ENCODE peak calls at places on chromosomes 7 and 10, in nine cellular contexts. W, U, Y, O, I, N, K, R and C are unnamed samples.

GRCh38 chr10:59124187-59124586 is 52.3 kb upstream of the PHYHIPL start:
- DNase-seq in W (no peak), R (no peak), I (no peak), N (no peak), K (no peak), U (peak), O (no peak), Y (no peak), C (no peak)

GRCh38 chr10:11881477-11882417 is 58.6 kb downstream of the PROSER2 start:
- DNase-seq in N (no peak), K (no peak), U (no peak), W (no peak), I (peak), R (no peak), O (peak), Y (no peak), C (no peak)

GRCh38 chr10:3261921-3262320 is 89.3 kb upstream of the PITRM1 start:
- DNase-seq in N (no peak), I (no peak), O (no peak), W (no peak), K (peak), R (no peak), Y (no peak), U (no peak), C (no peak)

GRCh38 chr7:5545529-5545928 is 121.9 kb upstream of the TNRC18 start:
- DNase-seq in W (no peak), O (no peak), Y (no peak), U (no peak), K (no peak), R (no peak), I (no peak), N (no peak), C (no peak)

GRCh38 chr10:123781956-123782500 is 109.6 kb downstream of the CPXM2 start:
- DNase-seq in Y (no peak), K (no peak), R (no peak), O (no peak), U (no peak), N (no peak), I (peak), W (no peak), C (no peak)

GRCh38 chr7:132755538-132756481 is 179.5 kb upstream of the PLXNA4 start:
- DNase-seq in N (peak), O (no peak), K (no peak), I (peak), U (peak), W (no peak), Y (no peak), R (no peak), C (no peak)

GRCh38 chr7:33744293-33744692 is 161.0 kb upstream of the BMPER start:
- DNase-seq in W (no peak), O (peak), N (no peak), U (no peak), I (peak), R (no peak), Y (no peak), K (no peak), C (no peak)

GRCh38 chr10:75398630-75399460 is 2.7 kb downstream of the ZNF503 start:
- DNase-seq in I (peak), U (no peak), O (peak), Y (no peak), N (peak), W (peak), R (no peak), K (no peak), C (no peak)

GRCh38 chr7:116509982-116510579 is 10.5 kb downstream of the CAV2 start:
- DNase-seq in K (no peak), W (no peak), O (no peak), R (no peak), I (no peak), Y (no peak), N (no peak), U (no peak), C (no peak)

GRCh38 chr7:64494912-64495461 is 67.9 kb downstream of the ZNF680 start:
- DNase-seq in U (no peak), O (no peak), I (no peak), N (no peak), K (no peak), W (peak), Y (no peak), R (no peak), C (no peak)

GRCh38 chr7:75900617-75901315 is 14.2 kb upstream of the POR start:
- DNase-seq in N (no peak), K (no peak), R (no peak), Y (no peak), W (no peak), U (no peak), I (no peak), O (no peak), C (no peak)

GRCh38 chr7:3955751-3956696 is 655.0 kb downstream of the SDK1 start:
- DNase-seq in O (peak), I (peak), W (no peak), N (peak), Y (no peak), R (no peak), K (peak), U (no peak), C (no peak)

GRCh38 chr7:42345478-42346299 is 108.7 kb upstream of the GLI3 start:
- DNase-seq in O (no peak), K (no peak), W (no peak), Y (no peak), U (no peak), I (no peak), R (no peak), N (no peak), C (no peak)

GRCh38 chr7:122211362-122211761 is 67.3 kb upstream of the AASS start:
- DNase-seq in N (no peak), U (no peak), W (no peak), R (no peak), K (no peak), O (no peak), I (no peak), Y (no peak), C (no peak)

GRCh38 chr7:27277628-27278027 is 35.0 kb downstream of the EVX1 start:
- DNase-seq in N (peak), Y (no peak), W (no peak), O (peak), U (no peak), I (peak), K (no peak), R (no peak), C (no peak)

GRCh38 chr7:122299935-122300606 is 4.5 kb downstream of the FEZF1 start:
- DNase-seq in W (no peak), K (no peak), I (no peak), Y (no peak), O (no peak), R (no peak), U (no peak), N (no peak), C (no peak)

GRCh38 chr10:34956756-34957155 is 133.4 kb downstream of the CUL2 start:
- DNase-seq in N (no peak), K (no peak), I (no peak), R (no peak), Y (no peak), U (no peak), O (no peak), W (no peak), C (no peak)

GRCh38 chr10:73889014-73889413 is 14.7 kb upstream of the CAMK2G start:
- DNase-seq in N (peak), Y (peak), U (no peak), I (peak), R (no peak), K (peak), O (peak), W (no peak), C (no peak)

GRCh38 chr7:22447008-22447407 is 53.0 kb downstream of the STEAP1B start:
- DNase-seq in O (no peak), K (no peak), N (no peak), R (no peak), U (no peak), Y (no peak), I (no peak), W (no peak), C (no peak)

GRCh38 chr10:88253120-88253519 is 330.0 kb downstream of the RNLS start:
- DNase-seq in O (no peak), K (no peak), N (no peak), U (no peak), W (no peak), Y (no peak), R (no peak), I (no peak), C (no peak)

GRCh38 chr7:128790297-128791037 is 1.3 kb upstream of the CCDC136 start:
- DNase-seq in U (no peak), N (no peak), Y (no peak), O (no peak), I (no peak), K (no peak), R (no peak), W (peak), C (no peak)

GRCh38 chr7:100102950-100103840 is 1.8 kb downstream of the AP4M1 start:
- DNase-seq in R (peak), W (no peak), I (no peak), K (peak), O (no peak), N (peak), Y (no peak), U (no peak), C (peak)

GRCh38 chr10:3828404-3829192 is 43.6 kb upstream of the KLF6 start:
- DNase-seq in W (peak), R (peak), Y (no peak), O (peak), N (peak), U (no peak), K (peak), I (peak), C (no peak)

GRCh38 chr10:18713077-18713476 is 53.8 kb downstream of the ARL5B start:
- DNase-seq in Y (no peak), I (peak), O (peak), W (no peak), K (peak), N (peak), R (peak), U (no peak), C (peak)

GRCh38 chr7:128251337-128251736 is 10.3 kb downstream of the LEP start:
- DNase-seq in U (no peak), I (no peak), N (no peak), R (no peak), K (no peak), W (no peak), O (no peak), Y (no peak), C (no peak)

GRCh38 chr7:96319444-96319843 is 2.5 kb downstream of the SLC25A13 start:
- DNase-seq in R (no peak), W (no peak), K (no peak), N (no peak), Y (no peak), I (no peak), U (no peak), O (no peak), C (no peak)

GRCh38 chr7:29479606-29480200 is 83.9 kb upstream of the PRR15 start:
- DNase-seq in I (no peak), Y (no peak), R (no peak), N (no peak), K (no peak), O (no peak), W (peak), U (peak), C (no peak)

GRCh38 chr7:95095259-95096122 is 188.1 kb downstream of the PPP1R9A start:
- DNase-seq in U (no peak), N (no peak), I (no peak), W (no peak), R (no peak), K (no peak), Y (no peak), O (no peak), C (no peak)

GRCh38 chr10:83539528-83540308 is 599.6 kb upstream of the GHITM start:
- DNase-seq in N (peak), O (peak), Y (peak), K (peak), W (peak), U (peak), R (no peak), I (no peak), C (peak)

GRCh38 chr10:33032354-33033254 is 74.6 kb upstream of the ITGB1 start:
- DNase-seq in I (peak), N (peak), K (peak), U (no peak), R (no peak), Y (no peak), W (no peak), O (no peak), C (peak)

GRCh38 chr10:99368646-99369045 is 39.5 kb downstream of the CNNM1 start:
- DNase-seq in U (no peak), I (no peak), N (no peak), W (no peak), O (no peak), R (no peak), K (peak), Y (no peak), C (no peak)

GRCh38 chr10:48478980-48479811 is 125.7 kb downstream of the ARHGAP22 start:
- DNase-seq in Y (no peak), W (no peak), N (no peak), R (no peak), O (no peak), K (no peak), I (no peak), U (no peak), C (no peak)

GRCh38 chr10:19931886-19932285 is 115.7 kb downstream of the PLXDC2 start:
- DNase-seq in Y (no peak), I (no peak), W (no peak), R (no peak), U (no peak), O (no peak), N (no peak), K (no peak), C (no peak)

GRCh38 chr10:117246997-117247667 is 6.2 kb downstream of the SLC18A2 start:
- DNase-seq in O (no peak), R (no peak), Y (no peak), N (no peak), I (no peak), U (no peak), W (no peak), K (no peak), C (peak)

GRCh38 chr10:6738464-6738824 is 158.4 kb upstream of the PRKCQ start:
- DNase-seq in R (no peak), W (no peak), Y (no peak), N (peak), O (no peak), U (no peak), I (no peak), K (no peak), C (no peak)

GRCh38 chr10:6734286-6734685 is 154.2 kb upstream of the PRKCQ start:
- DNase-seq in U (no peak), W (no peak), Y (no peak), K (no peak), N (no peak), O (no peak), R (no peak), I (no peak), C (no peak)

GRCh38 chr10:6739530-6740174 is 159.6 kb upstream of the PRKCQ start:
- DNase-seq in U (no peak), O (no peak), R (no peak), I (peak), N (no peak), Y (no peak), W (no peak), K (no peak), C (no peak)

GRCh38 chr10:6737758-6738463 is 157.8 kb upstream of the PRKCQ start:
- DNase-seq in N (peak), O (peak), U (no peak), W (no peak), Y (no peak), K (peak), R (no peak), I (peak), C (no peak)

GRCh38 chr10:6737080-6737641 is 157.1 kb upstream of the PRKCQ start:
- DNase-seq in R (no peak), I (peak), Y (no peak), W (no peak), N (peak), O (no peak), K (peak), U (no peak), C (no peak)
- H3K4me3 ChIP-seq in R (no peak), I (peak), Y (no peak), W (no peak), N (no peak), O (no peak), K (no peak), U (no peak), C (no peak)

DNA sequence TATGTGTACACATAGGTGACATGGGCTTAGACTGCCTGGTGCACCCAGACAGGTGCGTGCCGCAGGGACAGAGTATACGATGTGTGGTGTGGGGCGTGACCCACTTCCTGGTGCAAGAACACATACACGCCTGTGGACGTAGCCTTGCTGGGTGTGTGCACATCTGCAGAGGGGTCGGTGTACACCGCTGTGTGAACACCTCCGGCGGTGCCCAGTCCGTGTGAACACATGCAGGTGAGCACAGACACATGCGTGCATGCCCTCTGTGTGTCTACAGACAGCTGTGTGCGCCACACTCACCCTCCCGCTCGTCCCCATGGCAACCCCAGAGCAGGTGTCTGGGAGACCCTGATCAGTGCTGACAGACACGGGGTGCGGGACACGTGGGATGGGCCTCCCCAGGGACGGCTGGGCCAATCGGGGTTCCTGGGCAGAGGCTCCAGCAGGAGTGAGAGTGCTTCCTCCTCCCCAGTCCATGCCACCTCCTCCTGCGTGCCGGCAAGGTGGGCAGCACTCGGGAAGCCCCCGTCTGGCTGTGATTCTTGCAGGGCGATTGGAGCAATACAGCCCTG is 23.4 kb downstream of the ELFN1 start:
- DNase-seq in N (no peak), K (no peak), U (no peak), I (no peak), O (no peak), R (no peak), W (peak), Y (no peak), C (no peak)
- H3K4me3 ChIP-seq in N (no peak), K (no peak), U (no peak), I (no peak), O (no peak), R (no peak), W (no peak), Y (no peak), C (no peak)

GRCh38 chr10:110398419-110399162 is 93.9 kb upstream of the SMNDC1 start:
- DNase-seq in R (peak), I (peak), O (peak), W (no peak), N (peak), U (no peak), Y (no peak), K (peak), C (peak)
- H3K4me3 ChIP-seq in R (peak), I (no peak), O (no peak), W (no peak), N (no peak), U (no peak), Y (no peak), K (no peak), C (no peak)

GRCh38 chr10:7475046-7475860 is 64.4 kb upstream of the SFMBT2 start:
- DNase-seq in W (peak), Y (no peak), O (no peak), U (peak), N (peak), K (no peak), R (no peak), I (no peak), C (no peak)
- H3K4me3 ChIP-seq in W (no peak), Y (no peak), O (no peak), U (peak), N (no peak), K (no peak), R (no peak), I (no peak), C (no peak)

DNA sequence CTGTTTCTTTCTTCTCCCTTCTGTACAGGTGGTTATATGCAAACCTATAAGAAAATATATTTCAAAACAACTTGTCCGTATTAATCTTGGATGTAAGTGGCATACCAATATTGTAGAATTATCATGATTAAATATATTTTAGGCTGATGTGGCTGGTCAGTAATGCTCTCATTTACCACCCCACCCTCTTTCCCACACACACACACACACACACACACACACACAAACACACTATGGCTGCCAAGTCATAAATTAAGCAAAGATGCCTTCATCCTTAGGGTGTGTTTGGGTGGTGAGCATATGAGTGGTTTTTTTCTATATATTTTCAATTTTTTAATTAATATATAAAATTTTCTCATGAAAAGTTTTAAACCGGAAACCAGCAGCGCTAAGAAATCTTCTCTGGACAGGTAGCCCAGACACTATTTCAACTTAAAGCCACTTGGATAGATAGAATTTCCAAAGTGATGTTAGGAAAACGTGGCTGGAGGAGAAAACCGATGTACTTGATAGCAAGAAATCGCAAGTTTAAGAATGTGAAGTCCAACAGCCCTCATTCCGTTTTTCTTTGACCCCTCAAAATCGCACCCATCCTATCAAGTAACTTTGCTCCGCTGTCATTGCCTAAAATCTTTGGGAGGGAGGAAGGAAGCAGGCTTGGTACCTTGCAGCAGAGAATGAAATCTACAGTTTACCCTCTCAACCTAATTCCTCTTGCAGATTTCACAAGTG is 171.7 kb downstream of the FAM107B start:
- DNase-seq in I (peak), N (peak), O (no peak), U (no peak), Y (no peak), W (no peak), R (no peak), K (peak), C (no peak)
- H3K4me3 ChIP-seq in I (peak), N (peak), O (peak), U (peak), Y (peak), W (peak), R (peak), K (peak), C (peak)

GRCh38 chr10:130138479-130138866 is 2.3 kb downstream of the GLRX3 start:
- DNase-seq in U (no peak), K (peak), R (no peak), I (peak), W (no peak), N (peak), Y (no peak), O (peak), C (no peak)
- H3K4me3 ChIP-seq in U (peak), K (no peak), R (no peak), I (no peak), W (no peak), N (no peak), Y (no peak), O (peak), C (no peak)

GRCh38 chr10:70494966-70495365 is 16.4 kb downstream of the PALD1 start:
- DNase-seq in R (no peak), K (no peak), Y (no peak), O (no peak), N (no peak), U (peak), I (no peak), W (no peak), C (no peak)
- H3K4me3 ChIP-seq in R (no peak), K (no peak), Y (no peak), O (no peak), N (no peak), U (no peak), I (no peak), W (no peak), C (no peak)

GRCh38 chr7:68748934-68749695 is 849.2 kb upstream of the AUTS2 start:
- DNase-seq in R (no peak), W (no peak), I (no peak), K (no peak), U (peak), O (no peak), Y (no peak), N (no peak), C (no peak)
- H3K4me3 ChIP-seq in R (no peak), W (no peak), I (no peak), K (no peak), U (no peak), O (no peak), Y (no peak), N (no peak), C (no peak)